ENCODE peak calls at places on chromosomes 2 and 18, in six cellular contexts. One of them, this sample, is unnamed.

GRCh38 chr2:41836944-41837343 is 210.9 kb upstream of the PKDCC start:
- DNase-seq in WTC11: peak
- DNase-seq in fibroblast of lung: peak
- DNase-seq in GM06990: no peak
- DNase-seq in endodermal cell: peak
- DNase-seq in GM12865: peak
- DNase-seq in this sample: peak

GRCh38 chr2:151029406-151030157 is 232.1 kb downstream of the RBM43 start:
- DNase-seq in GM12865: no peak
- DNase-seq in WTC11: no peak
- DNase-seq in endodermal cell: no peak
- DNase-seq in GM06990: no peak
- DNase-seq in fibroblast of lung: peak
- DNase-seq in this sample: no peak

GRCh38 chr2:223787358-223787757 is 50.0 kb downstream of the AP1S3 start:
- DNase-seq in WTC11: no peak
- DNase-seq in endodermal cell: no peak
- DNase-seq in GM06990: no peak
- DNase-seq in fibroblast of lung: no peak
- DNase-seq in GM12865: no peak
- DNase-seq in this sample: no peak

GRCh38 chr18:48222118-48222517 is 187.1 kb downstream of the ZBTB7C start:
- DNase-seq in GM12865: peak
- DNase-seq in endodermal cell: no peak
- DNase-seq in WTC11: no peak
- DNase-seq in fibroblast of lung: peak
- DNase-seq in GM06990: no peak
- DNase-seq in this sample: peak

GRCh38 chr2:127479219-127479825 is 47.0 kb downstream of the IWS1 start:
- DNase-seq in GM06990: peak
- DNase-seq in GM12865: peak
- DNase-seq in endodermal cell: no peak
- DNase-seq in fibroblast of lung: peak
- DNase-seq in WTC11: no peak
- DNase-seq in this sample: no peak

GRCh38 chr2:211181626-211182025 is 625.2 kb downstream of the CPS1 start:
- DNase-seq in GM06990: no peak
- DNase-seq in fibroblast of lung: no peak
- DNase-seq in endodermal cell: no peak
- DNase-seq in GM12865: no peak
- DNase-seq in WTC11: no peak
- DNase-seq in this sample: no peak

GRCh38 chr18:57961876-57962505 is 82.0 kb upstream of the NEDD4L start:
- DNase-seq in fibroblast of lung: no peak
- DNase-seq in endodermal cell: no peak
- DNase-seq in GM12865: no peak
- DNase-seq in GM06990: no peak
- DNase-seq in WTC11: no peak
- DNase-seq in this sample: no peak

GRCh38 chr2:50571278-50571677 is 460.7 kb downstream of the NRXN1 start:
- DNase-seq in fibroblast of lung: no peak
- DNase-seq in GM06990: no peak
- DNase-seq in WTC11: no peak
- DNase-seq in endodermal cell: no peak
- DNase-seq in GM12865: no peak
- DNase-seq in this sample: no peak

GRCh38 chr2:169363570-169364150 is 1.3 kb upstream of the LRP2 start:
- DNase-seq in WTC11: peak
- DNase-seq in GM06990: peak
- DNase-seq in endodermal cell: peak
- DNase-seq in fibroblast of lung: peak
- DNase-seq in GM12865: peak
- DNase-seq in this sample: peak

GRCh38 chr2:169360984-169361705 is 1.2 kb downstream of the LRP2 start:
- DNase-seq in GM06990: no peak
- DNase-seq in endodermal cell: peak
- DNase-seq in WTC11: peak
- DNase-seq in GM12865: no peak
- DNase-seq in fibroblast of lung: peak
- DNase-seq in this sample: no peak

GRCh38 chr2:169363027-169363569 is 764 bp upstream of the LRP2 start:
- DNase-seq in GM06990: no peak
- DNase-seq in GM12865: no peak
- DNase-seq in endodermal cell: no peak
- DNase-seq in WTC11: no peak
- DNase-seq in fibroblast of lung: no peak
- DNase-seq in this sample: no peak

GRCh38 chr2:169361706-169362345 is 508 bp downstream of the LRP2 start:
- DNase-seq in GM06990: peak
- DNase-seq in endodermal cell: peak
- DNase-seq in GM12865: peak
- DNase-seq in fibroblast of lung: no peak
- DNase-seq in WTC11: peak
- DNase-seq in this sample: peak

DNA sequence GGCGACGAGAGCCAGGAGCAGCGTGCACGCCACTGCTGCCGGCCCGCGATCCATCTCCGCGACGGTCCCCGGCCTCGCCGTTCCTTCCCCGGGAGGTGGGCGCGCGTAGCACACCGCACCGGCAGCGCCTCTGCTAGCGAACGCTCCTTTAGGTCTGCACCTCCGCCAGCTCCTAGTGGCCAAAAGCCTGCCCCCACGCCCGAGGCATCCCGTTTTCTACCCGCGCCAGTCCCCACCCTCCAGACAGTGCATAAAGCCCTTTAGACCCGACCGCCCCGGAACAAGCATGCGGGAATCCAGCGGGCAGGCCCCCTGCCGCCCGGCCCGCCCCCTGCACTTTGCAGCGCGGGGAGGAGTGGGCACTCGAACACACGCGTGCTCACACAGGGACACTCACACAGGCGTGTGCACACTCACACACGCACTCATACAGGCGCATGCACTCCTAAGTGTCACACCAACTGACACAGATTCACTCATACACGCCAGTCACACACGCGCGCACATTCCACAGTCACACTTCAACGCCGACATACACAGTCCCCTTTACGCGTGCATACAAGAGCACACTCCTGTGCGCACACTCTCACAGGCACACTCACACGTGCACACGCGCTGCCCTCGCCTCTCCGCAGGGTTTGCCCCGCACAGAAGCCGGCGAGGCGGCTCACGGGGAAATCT is at the start of gene LRP2:
- DNase-seq in GM12865: peak
- DNase-seq in WTC11: peak
- DNase-seq in GM06990: peak
- DNase-seq in endodermal cell: peak
- DNase-seq in fibroblast of lung: no peak
- DNase-seq in this sample: peak
- TF ChIP-seq CTCF in GM12865: no peak
- TF ChIP-seq CTCF in WTC11: no peak
- TF ChIP-seq CTCF in GM06990: no peak
- TF ChIP-seq CTCF in endodermal cell: peak
- TF ChIP-seq CTCF in fibroblast of lung: no peak
- TF ChIP-seq CTCF in this sample: no peak

DNA sequence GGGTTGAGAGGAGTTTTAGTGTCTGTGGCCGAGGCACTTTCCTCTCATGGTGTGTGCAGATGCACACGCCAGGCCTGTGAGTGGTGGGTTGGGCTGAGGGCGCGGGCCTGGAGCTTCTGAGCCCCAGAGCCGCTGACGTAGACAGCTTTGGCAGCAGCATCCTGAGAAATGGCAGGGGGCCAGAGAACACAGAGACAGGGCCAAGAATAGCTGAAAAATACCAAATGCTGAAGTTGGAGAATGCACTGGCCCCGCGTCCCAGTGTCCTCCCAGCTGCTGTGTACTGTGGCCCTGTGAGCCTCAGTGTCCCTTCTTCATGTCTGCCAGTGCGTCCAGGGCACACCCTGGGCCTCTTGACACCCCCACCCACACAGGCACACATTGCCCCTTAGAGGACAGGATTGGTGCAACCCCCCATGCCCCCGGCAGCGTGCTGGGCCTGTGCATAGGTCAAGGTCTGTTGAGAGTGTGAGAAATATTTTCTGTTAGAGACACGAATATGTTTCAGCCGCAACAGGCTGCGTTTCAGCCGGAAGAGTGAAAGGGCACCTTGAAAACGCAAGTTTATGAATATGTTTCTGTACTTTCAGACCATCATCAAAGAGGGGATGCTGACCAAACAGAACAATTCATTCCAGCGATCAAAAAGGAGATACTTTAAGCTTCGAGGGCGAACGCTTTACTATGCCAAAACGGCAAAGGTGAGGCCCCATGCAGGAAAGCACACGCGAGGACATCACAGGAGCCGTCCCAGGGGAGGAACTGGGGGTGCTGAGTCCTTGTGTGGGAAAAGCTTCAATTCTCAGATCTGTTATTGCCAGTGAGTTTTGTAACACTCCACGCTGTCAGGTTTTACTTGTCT is 33.6 kb downstream of the DGKD start:
- DNase-seq in fibroblast of lung: peak
- DNase-seq in WTC11: no peak
- DNase-seq in GM06990: no peak
- DNase-seq in endodermal cell: no peak
- DNase-seq in GM12865: no peak
- DNase-seq in this sample: no peak
- TF ChIP-seq CTCF in fibroblast of lung: no peak
- TF ChIP-seq CTCF in WTC11: no peak
- TF ChIP-seq CTCF in GM06990: no peak
- TF ChIP-seq CTCF in endodermal cell: no peak
- TF ChIP-seq CTCF in GM12865: no peak
- TF ChIP-seq CTCF in this sample: no peak

GRCh38 chr2:31011565-31011964 is 126.7 kb downstream of the GALNT14 start:
- DNase-seq in GM12865: no peak
- DNase-seq in GM06990: no peak
- DNase-seq in endodermal cell: no peak
- DNase-seq in WTC11: no peak
- DNase-seq in fibroblast of lung: no peak
- DNase-seq in this sample: no peak

GRCh38 chr2:31008571-31009114 is 129.6 kb downstream of the GALNT14 start:
- DNase-seq in WTC11: no peak
- DNase-seq in GM12865: no peak
- DNase-seq in endodermal cell: no peak
- DNase-seq in fibroblast of lung: no peak
- DNase-seq in GM06990: no peak
- DNase-seq in this sample: no peak

GRCh38 chr2:31018280-31018679 is 120.0 kb downstream of the GALNT14 start:
- DNase-seq in GM06990: no peak
- DNase-seq in fibroblast of lung: no peak
- DNase-seq in endodermal cell: no peak
- DNase-seq in WTC11: no peak
- DNase-seq in GM12865: peak
- DNase-seq in this sample: no peak

GRCh38 chr2:31012384-31012783 is 125.9 kb downstream of the GALNT14 start:
- DNase-seq in GM06990: no peak
- DNase-seq in GM12865: no peak
- DNase-seq in fibroblast of lung: no peak
- DNase-seq in WTC11: no peak
- DNase-seq in endodermal cell: no peak
- DNase-seq in this sample: no peak

GRCh38 chr2:31013311-31013710 is 124.9 kb downstream of the GALNT14 start:
- DNase-seq in fibroblast of lung: no peak
- DNase-seq in GM12865: no peak
- DNase-seq in WTC11: no peak
- DNase-seq in GM06990: no peak
- DNase-seq in endodermal cell: no peak
- DNase-seq in this sample: no peak
- TF ChIP-seq CTCF in fibroblast of lung: no peak
- TF ChIP-seq CTCF in GM12865: no peak
- TF ChIP-seq CTCF in WTC11: no peak
- TF ChIP-seq CTCF in GM06990: no peak
- TF ChIP-seq CTCF in endodermal cell: no peak
- TF ChIP-seq CTCF in this sample: no peak

GRCh38 chr18:37470986-37471385 is 94.6 kb downstream of the CELF4 start:
- DNase-seq in fibroblast of lung: no peak
- DNase-seq in GM06990: no peak
- DNase-seq in WTC11: no peak
- DNase-seq in endodermal cell: no peak
- DNase-seq in GM12865: no peak
- DNase-seq in this sample: no peak

GRCh38 chr18:37471619-37472018 is 94.0 kb downstream of the CELF4 start:
- DNase-seq in fibroblast of lung: no peak
- DNase-seq in WTC11: no peak
- DNase-seq in GM06990: no peak
- DNase-seq in GM12865: no peak
- DNase-seq in endodermal cell: no peak
- DNase-seq in this sample: no peak

GRCh38 chr18:37481058-37481457 is 84.5 kb downstream of the CELF4 start:
- DNase-seq in GM06990: no peak
- DNase-seq in GM12865: no peak
- DNase-seq in endodermal cell: peak
- DNase-seq in fibroblast of lung: no peak
- DNase-seq in WTC11: no peak
- DNase-seq in this sample: no peak

GRCh38 chr18:37476611-37477295 is 88.8 kb downstream of the CELF4 start:
- DNase-seq in endodermal cell: peak
- DNase-seq in GM06990: no peak
- DNase-seq in fibroblast of lung: no peak
- DNase-seq in GM12865: no peak
- DNase-seq in WTC11: no peak
- DNase-seq in this sample: no peak

GRCh38 chr18:37476182-37476581 is 89.4 kb downstream of the CELF4 start:
- DNase-seq in GM12865: peak
- DNase-seq in endodermal cell: peak
- DNase-seq in GM06990: no peak
- DNase-seq in WTC11: peak
- DNase-seq in fibroblast of lung: peak
- DNase-seq in this sample: peak
- TF ChIP-seq CTCF in GM12865: peak
- TF ChIP-seq CTCF in endodermal cell: peak
- TF ChIP-seq CTCF in GM06990: peak
- TF ChIP-seq CTCF in WTC11: peak
- TF ChIP-seq CTCF in fibroblast of lung: peak
- TF ChIP-seq CTCF in this sample: peak

DNA sequence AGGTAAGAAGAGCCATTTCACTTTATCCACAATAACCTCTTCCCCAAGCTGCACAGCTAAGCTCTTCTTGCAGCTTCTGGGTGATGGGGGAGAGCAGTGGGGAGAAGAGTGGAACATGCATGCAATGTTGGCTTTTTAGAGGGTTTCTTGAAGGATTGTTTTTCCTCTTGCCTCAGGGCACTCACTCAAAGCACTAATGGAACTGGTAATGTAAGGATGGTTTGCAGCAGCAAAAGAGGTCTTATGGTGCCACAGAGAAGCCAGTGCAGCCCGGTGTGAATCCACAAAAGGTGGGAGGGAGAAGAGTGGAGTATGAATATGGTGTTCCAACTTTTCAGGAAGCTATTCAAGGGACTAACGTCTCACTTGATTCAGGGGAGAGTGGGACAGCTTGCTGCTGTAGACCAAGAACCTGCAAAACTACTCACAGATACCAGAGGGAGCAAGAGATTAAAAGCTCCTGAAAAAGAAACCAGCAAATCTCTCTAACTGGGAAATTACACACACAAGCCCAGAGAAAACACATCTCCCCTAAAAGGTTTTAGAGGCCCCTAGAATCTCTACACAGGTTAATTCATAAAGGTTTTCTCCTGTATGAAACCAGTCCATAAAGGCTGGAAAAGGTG is 116.4 kb downstream of the CHN1 start:
- DNase-seq in GM06990: no peak
- DNase-seq in endodermal cell: peak
- DNase-seq in GM12865: no peak
- DNase-seq in WTC11: no peak
- DNase-seq in fibroblast of lung: no peak
- DNase-seq in this sample: no peak
- TF ChIP-seq CTCF in GM06990: no peak
- TF ChIP-seq CTCF in endodermal cell: peak
- TF ChIP-seq CTCF in GM12865: no peak
- TF ChIP-seq CTCF in WTC11: no peak
- TF ChIP-seq CTCF in fibroblast of lung: no peak
- TF ChIP-seq CTCF in this sample: no peak

GRCh38 chr2:195664528-195664927 is 7.5 kb downstream of the SLC39A10 start:
- DNase-seq in fibroblast of lung: peak
- DNase-seq in endodermal cell: no peak
- DNase-seq in GM12865: no peak
- DNase-seq in WTC11: no peak
- DNase-seq in GM06990: no peak
- DNase-seq in this sample: no peak
- TF ChIP-seq CTCF in fibroblast of lung: no peak
- TF ChIP-seq CTCF in endodermal cell: peak
- TF ChIP-seq CTCF in GM12865: no peak
- TF ChIP-seq CTCF in WTC11: no peak
- TF ChIP-seq CTCF in GM06990: no peak
- TF ChIP-seq CTCF in this sample: peak